ENCODE peak calls at places on chromosome 1, in five cellular contexts. Y, H, I, D and W are unnamed samples.

GRCh38 chr1:21324368-21325137 is 34.3 kb upstream of the ECE1 start:
- DNase-seq in Y (no peak), H (peak; percentile 86), I (no peak), D (no peak), W (peak; percentile 73)

GRCh38 chr1:65020774-65021173 is 54.4 kb upstream of the JAK1 start:
- DNase-seq in Y (no peak), H (peak; percentile 22), I (no peak), D (no peak), W (no peak)

GRCh38 chr1:175168782-175169181 is 23.8 kb downstream of the KIAA0040 start:
- DNase-seq in Y (no peak), H (no peak), I (no peak), D (no peak), W (no peak)

GRCh38 chr1:18965206-18966173 is 9.0 kb upstream of the IFFO2 start:
- DNase-seq in Y (peak; percentile 59), H (peak; percentile 76), I (no peak), D (no peak), W (no peak)

GRCh38 chr1:113980120-113980519 is 846 bp downstream of the OLFML3 start:
- DNase-seq in Y (no peak), H (peak; percentile 45), I (no peak), D (no peak), W (peak; percentile 45)

GRCh38 chr1:81519987-81520386 is 280.7 kb upstream of the ADGRL2 start:
- DNase-seq in Y (no peak), H (no peak), I (no peak), D (no peak), W (no peak)

GRCh38 chr1:76961181-76961580 is 93.9 kb downstream of the ST6GALNAC5 start:
- DNase-seq in Y (no peak), H (peak; percentile 67), I (no peak), D (no peak), W (no peak)

GRCh38 chr1:41461790-41462679 is 22.4 kb downstream of the EDN2 start:
- DNase-seq in Y (no peak), H (no peak), I (no peak), D (no peak), W (no peak)

GRCh38 chr1:53572061-53572801 is 113.0 kb downstream of the DMRTB1 start:
- DNase-seq in Y (no peak), H (peak; percentile 43), I (no peak), D (no peak), W (no peak)

GRCh38 chr1:53110370-53111072 is 31.9 kb downstream of the SLC1A7 start:
- DNase-seq in Y (no peak), H (peak; percentile 54), I (no peak), D (no peak), W (peak; percentile 34)

GRCh38 chr1:241518447-241519307 is 878 bp downstream of the FH start:
- DNase-seq in Y (peak; percentile 38), H (peak; percentile 53), I (peak; percentile 8), D (peak; percentile 58), W (peak; percentile 26)

GRCh38 chr1:14723401-14723800 is 124.9 kb downstream of the KAZN start:
- DNase-seq in Y (no peak), H (no peak), I (no peak), D (no peak), W (no peak)

GRCh38 chr1:39701092-39701460 is 9.8 kb upstream of the HPCAL4 start:
- DNase-seq in Y (peak; percentile 52), H (no peak), I (no peak), D (no peak), W (no peak)

GRCh38 chr1:153977250-153978240 is at the start of gene JTB:
- DNase-seq in Y (peak; percentile 82), H (peak; percentile 84), I (peak; percentile 53), D (peak; percentile 94), W (peak; percentile 95)

GRCh38 chr1:55781944-55782482 is 566.8 kb upstream of the USP24 start:
- DNase-seq in Y (no peak), H (peak; percentile 40), I (no peak), D (no peak), W (peak; percentile 6)

GRCh38 chr1:59138402-59138801 is 158.5 kb upstream of the FGGY start:
- DNase-seq in Y (no peak), H (no peak), I (no peak), D (no peak), W (no peak)

GRCh38 chr1:115877511-115877910 is 36.6 kb upstream of the NHLH2 start:
- DNase-seq in Y (peak; percentile 55), H (no peak), I (no peak), D (no peak), W (no peak)

GRCh38 chr1:1610796-1611597 is 4.3 kb upstream of the MIB2 start:
- DNase-seq in Y (no peak), H (peak; percentile 47), I (no peak), D (no peak), W (no peak)

GRCh38 chr1:112371770-112372169 is 24.2 kb upstream of the CTTNBP2NL start:
- DNase-seq in Y (no peak), H (no peak), I (no peak), D (no peak), W (no peak)

GRCh38 chr1:203133969-203134725 is 6.6 kb downstream of the ADORA1 start:
- DNase-seq in Y (no peak), H (no peak), I (no peak), D (no peak), W (no peak)

GRCh38 chr1:244713329-244713728 is 60.4 kb downstream of the DESI2 start:
- DNase-seq in Y (no peak), H (no peak), I (no peak), D (no peak), W (no peak)

GRCh38 chr1:16048573-16049189 is 5.1 kb downstream of the CLCNKB start:
- DNase-seq in Y (peak; percentile 96), H (peak; percentile 76), I (no peak), D (no peak), W (peak; percentile 50)

GRCh38 chr1:221887091-221887746 is 145.3 kb upstream of the DUSP10 start:
- DNase-seq in Y (peak; percentile 60), H (peak; percentile 81), I (no peak), D (no peak), W (peak; percentile 42)

GRCh38 chr1:210372491-210372890 is 43.8 kb downstream of the HHAT start:
- DNase-seq in Y (no peak), H (no peak), I (no peak), D (no peak), W (no peak)

GRCh38 chr1:84998642-84999280 is 1.8 kb upstream of the MCOLN2 start:
- DNase-seq in Y (no peak), H (no peak), I (no peak), D (no peak), W (no peak)

GRCh38 chr1:100883963-100884362 is 10.7 kb downstream of the EXTL2 start:
- DNase-seq in Y (no peak), H (peak; percentile 13), I (no peak), D (no peak), W (no peak)

GRCh38 chr1:91725961-91726704 is 159.8 kb downstream of the TGFBR3 start:
- DNase-seq in Y (no peak), H (peak; percentile 82), I (no peak), D (no peak), W (no peak)

GRCh38 chr1:245488346-245489110 is 333.7 kb downstream of the KIF26B start:
- DNase-seq in Y (no peak), H (no peak), I (no peak), D (no peak), W (no peak)

GRCh38 chr1:208803371-208803811 is 559.2 kb upstream of the PLXNA2 start:
- DNase-seq in Y (no peak), H (no peak), I (no peak), D (peak; percentile 45), W (no peak)

GRCh38 chr1:80962559-80962958 is 838.2 kb upstream of the ADGRL2 start:
- DNase-seq in Y (no peak), H (no peak), I (no peak), D (no peak), W (no peak)

GRCh38 chr1:31799196-31799894 is 16.5 kb downstream of the SPOCD1 start:
- DNase-seq in Y (no peak), H (no peak), I (no peak), D (no peak), W (no peak)

GRCh38 chr1:206864939-206865671 is at the start of gene IL20:
- DNase-seq in Y (peak; percentile 82), H (peak; percentile 73), I (peak; percentile 2), D (peak; percentile 53), W (peak; percentile 67)

GRCh38 chr1:46757256-46757955 is 38.5 kb upstream of the EFCAB14 start:
- DNase-seq in Y (peak; percentile 58), H (no peak), I (no peak), D (no peak), W (no peak)

GRCh38 chr1:223833948-223834347 is 11.8 kb downstream of the TP53BP2 start:
- DNase-seq in Y (no peak), H (no peak), I (no peak), D (no peak), W (no peak)

GRCh38 chr1:7341145-7341900 is 429.8 kb upstream of the VAMP3 start:
- DNase-seq in Y (no peak), H (no peak), I (no peak), D (no peak), W (peak; percentile 31)